ENCODE peak calls at places on chromosome 17, in eight cellular contexts. N is left ventricle myocardium inferior, X is ascending aorta, U is MM.1S, Y is fibroblast of lung, Q is thoracic aorta, Z is pancreas, V is K562. R is an unnamed sample. For H3K36me3, the result is how much of the 10 kb centered on the place peaks cover.

GRCh38 chr17:13885550-13885949 is 183.8 kb upstream of the COX10 start:
- DNase-seq in U (no peak), V (no peak), X (no peak), Q (no peak), Z (no peak), Y (no peak), N (no peak), R (no peak)

GRCh38 chr17:4365628-4366311 is 705 bp downstream of the UBE2G1 start:
- DNase-seq in Q (no peak), Y (peak), N (peak), V (peak), X (no peak), Z (peak), U (peak), R (peak)

GRCh38 chr17:59381716-59382570 is 50.5 kb downstream of the YPEL2 start:
- DNase-seq in N (peak), Q (no peak), V (no peak), Z (peak), U (no peak), Y (no peak), X (no peak), R (no peak)

GRCh38 chr17:44115585-44116415 is 7.6 kb downstream of the HDAC5 start:
- DNase-seq in N (no peak), X (no peak), U (peak), Z (peak), Q (no peak), V (peak), Y (peak), R (peak)

GRCh38 chr17:545156-545555 is 169.5 kb downstream of the VPS53 start:
- DNase-seq in Z (no peak), U (no peak), Y (no peak), Q (no peak), V (no peak), N (no peak), X (no peak), R (no peak)

GRCh38 chr17:71505200-71505599 is 615.6 kb upstream of the SOX9 start:
- DNase-seq in Y (peak), V (no peak), U (no peak), Z (no peak), N (no peak), Q (no peak), X (no peak), R (no peak)

GRCh38 chr17:14715531-14715930 is 414.6 kb downstream of the HS3ST3B1 start:
- DNase-seq in Q (no peak), Z (no peak), V (no peak), X (no peak), N (no peak), U (no peak), Y (no peak), R (no peak)

GRCh38 chr17:15378243-15378642 is 36.8 kb upstream of the TEKT3 start:
- DNase-seq in Y (no peak), U (no peak), X (no peak), Q (no peak), Z (no peak), N (no peak), V (no peak), R (no peak)

GRCh38 chr17:79715318-79716182 is 15.2 kb upstream of the ENPP7 start:
- DNase-seq in Q (no peak), X (no peak), Y (no peak), V (no peak), U (no peak), Z (no peak), N (no peak), R (no peak)

GRCh38 chr17:50218071-50218759 is 16.8 kb upstream of the COL1A1 start:
- DNase-seq in X (no peak), Q (no peak), N (no peak), Y (no peak), V (no peak), Z (no peak), U (no peak), R (no peak)

GRCh38 chr17:46736100-46736499 is 82.4 kb downstream of the WNT3 start:
- DNase-seq in Q (no peak), U (no peak), V (no peak), Z (no peak), Y (no peak), X (no peak), N (no peak), R (peak)

GRCh38 chr17:42121066-42121769 is at the start of gene KAT2A:
- DNase-seq in U (peak), Q (no peak), Y (peak), N (peak), Z (peak), X (no peak), V (peak), R (peak)

GRCh38 chr17:65163990-65164495 is 26.9 kb downstream of the RGS9 start:
- DNase-seq in Q (no peak), Z (no peak), Y (peak), N (no peak), U (no peak), X (no peak), V (peak), R (peak)

GRCh38 chr17:36578671-36579070 is 13.0 kb upstream of the DHRS11 start:
- DNase-seq in Z (no peak), U (no peak), Q (no peak), V (no peak), X (no peak), Y (peak), N (no peak), R (no peak)

GRCh38 chr17:73650147-73650546 is 5.9 kb upstream of the SDK2 start:
- DNase-seq in Q (no peak), Z (no peak), U (no peak), N (no peak), X (no peak), V (no peak), Y (no peak), R (peak)

GRCh38 chr17:16415031-16415924 is at the start of gene TRPV2:
- DNase-seq in X (no peak), V (peak), U (peak), Q (no peak), Z (no peak), N (peak), Y (no peak), R (peak)

GRCh38 chr17:64084086-64084939 is 45.6 kb downstream of the ERN1 start:
- DNase-seq in Q (no peak), N (no peak), V (peak), X (no peak), U (peak), Z (no peak), Y (peak), R (peak)

GRCh38 chr17:7220593-7221280 is 999 bp downstream of the ACADVL start:
- DNase-seq in U (peak), Y (peak), V (peak), N (no peak), Q (no peak), X (no peak), Z (no peak), R (peak)

GRCh38 chr17:7884581-7885356 is 3.8 kb upstream of the CHD3 start:
- DNase-seq in Z (peak), U (no peak), N (no peak), Y (no peak), Q (no peak), V (peak), X (no peak), R (no peak)

GRCh38 chr17:8038954-8039610 is at the start of gene ALOX15B:
- DNase-seq in Q (no peak), Z (no peak), N (no peak), X (no peak), U (no peak), Y (no peak), V (no peak), R (no peak)

GRCh38 chr17:55334881-55335523 is 70.2 kb downstream of the HLF start:
- DNase-seq in Z (no peak), U (no peak), N (no peak), X (no peak), V (no peak), Q (no peak), Y (no peak), R (no peak)

GRCh38 chr17:34163681-34164080 is 91.4 kb upstream of the CCL2 start:
- DNase-seq in V (peak), U (peak), Z (no peak), X (no peak), N (no peak), Q (no peak), Y (peak), R (peak)

GRCh38 chr17:72343911-72344310 is 223.1 kb downstream of the SOX9 start:
- DNase-seq in Q (no peak), X (no peak), U (no peak), V (no peak), Z (no peak), N (no peak), Y (peak), R (no peak)

GRCh38 chr17:66477615-66478283 is 175.3 kb downstream of the PRKCA start:
- DNase-seq in Q (no peak), Y (no peak), Z (no peak), X (no peak), U (no peak), N (no peak), V (no peak), R (no peak)

GRCh38 chr17:75093543-75094158 is 5.9 kb downstream of the SLC16A5 start:
- DNase-seq in N (no peak), U (no peak), V (no peak), Z (no peak), Q (no peak), Y (no peak), X (no peak), R (no peak)

GRCh38 chr17:59846391-59847165 is 46.2 kb downstream of the TUBD1 start:
- DNase-seq in X (no peak), N (peak), Y (peak), Q (no peak), Z (no peak), U (peak), V (peak), R (no peak)

GRCh38 chr17:7173687-7174602 is 5.2 kb downstream of the ASGR1 start:
- DNase-seq in V (no peak), X (no peak), U (no peak), Y (peak), Z (peak), N (peak), Q (no peak), R (no peak)

GRCh38 chr17:80055597-80055996 is 19.2 kb downstream of the CCDC40 start:
- DNase-seq in Y (no peak), V (no peak), U (no peak), N (no peak), Q (no peak), X (no peak), Z (no peak), R (no peak)

GRCh38 chr17:8375738-8376259 is 705 bp downstream of the KRABD2 start:
- DNase-seq in V (no peak), Q (no peak), Z (no peak), Y (peak), U (no peak), N (no peak), X (no peak), R (no peak)

GRCh38 chr17:77218902-77219301 is 78.1 kb downstream of the SEC14L1 start:
- DNase-seq in V (no peak), Q (no peak), Y (no peak), Z (no peak), N (no peak), X (no peak), U (no peak), R (no peak)

GRCh38 chr17:77217136-77217535 is 76.4 kb downstream of the SEC14L1 start:
- DNase-seq in Y (no peak), V (no peak), Z (no peak), N (no peak), Q (no peak), X (no peak), U (no peak), R (no peak)

GRCh38 chr17:77216435-77216980 is 75.7 kb downstream of the SEC14L1 start:
- DNase-seq in V (no peak), Z (no peak), Q (no peak), Y (no peak), U (peak), N (no peak), X (no peak), R (no peak)

GRCh38 chr17:77215281-77215680 is 74.5 kb downstream of the SEC14L1 start:
- DNase-seq in Z (no peak), N (no peak), V (no peak), U (no peak), Y (no peak), Q (no peak), X (no peak), R (no peak)

DNA sequence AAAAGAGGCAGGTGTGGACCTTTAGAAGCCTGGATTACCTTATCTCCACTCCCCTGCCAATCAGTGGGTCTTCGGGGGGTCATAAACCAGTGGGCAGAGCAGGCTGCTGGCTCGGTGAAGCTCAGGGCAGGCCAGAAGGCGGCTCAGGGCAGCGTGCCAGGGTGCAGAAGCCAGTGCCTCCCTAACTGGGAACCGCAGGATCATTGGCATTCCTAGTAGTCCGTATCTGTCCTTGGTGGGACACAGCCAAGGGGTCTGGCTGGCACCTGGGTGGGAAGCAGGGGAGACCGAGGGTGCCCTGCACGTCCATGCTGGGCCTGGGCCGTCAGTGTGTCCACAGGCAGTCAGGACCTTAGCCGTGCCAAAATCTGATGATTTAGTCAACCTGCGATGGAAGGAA is 76.8 kb downstream of the SEC14L1 start:
- DNase-seq in Z (no peak), V (no peak), Q (no peak), X (no peak), U (no peak), N (no peak), Y (no peak), R (no peak)
- H3K36me3 ChIP-seq in Z (under half), V (under half), Q (under half), X (under half), U (under half), N (half or more), Y (under half), R (under half)

GRCh38 chr17:48211787-48212186 is 104.2 kb downstream of the SNX11 start:
- DNase-seq in Y (no peak), Q (no peak), Z (no peak), N (no peak), V (no peak), X (no peak), U (no peak), R (no peak)
- TF ChIP-seq CTCF in Y (no peak), Q (no peak), Z (no peak), N (no peak), V (no peak), X (no peak), U (no peak), R (no peak)

GRCh38 chr17:38893612-38894011 is 23.8 kb downstream of the LASP1 start:
- DNase-seq in Z (no peak), U (no peak), Q (no peak), X (no peak), N (peak), V (no peak), Y (peak), R (peak)

GRCh38 chr17:38892620-38893019 is 22.8 kb downstream of the LASP1 start:
- DNase-seq in Q (no peak), Z (no peak), V (no peak), N (no peak), U (no peak), Y (no peak), X (no peak), R (no peak)

GRCh38 chr17:38891441-38891840 is 21.6 kb downstream of the LASP1 start:
- DNase-seq in X (no peak), Y (no peak), Z (no peak), V (no peak), Q (no peak), U (no peak), N (no peak), R (no peak)

GRCh38 chr17:38893113-38893512 is 23.3 kb downstream of the LASP1 start:
- DNase-seq in X (no peak), Z (no peak), Q (no peak), N (no peak), Y (no peak), V (no peak), U (no peak), R (no peak)

GRCh38 chr17:38892083-38892482 is 22.2 kb downstream of the LASP1 start:
- DNase-seq in Q (no peak), Z (no peak), Y (no peak), X (no peak), U (no peak), N (no peak), V (no peak), R (no peak)
- H3K36me3 ChIP-seq in Q (under half), Z (under half), Y (under half), X (half or more), U (under half), N (under half), V (half or more), R (under half)

GRCh38 chr17:1765576-1765975 is 3.7 kb downstream of the SERPINF1 start:
- DNase-seq in Q (no peak), U (no peak), Z (no peak), Y (no peak), V (no peak), X (no peak), N (no peak), R (no peak)

GRCh38 chr17:1764274-1764673 is 2.4 kb downstream of the SERPINF1 start:
- DNase-seq in N (peak), U (peak), Z (no peak), Y (peak), Q (no peak), X (peak), V (no peak), R (peak)

GRCh38 chr17:1766382-1767135 is 4.7 kb downstream of the SERPINF1 start:
- DNase-seq in Y (no peak), Q (no peak), X (no peak), N (no peak), Z (no peak), U (no peak), V (no peak), R (no peak)

GRCh38 chr17:1769826-1770477 is 8.1 kb downstream of the SERPINF1 start:
- DNase-seq in X (no peak), N (no peak), V (no peak), Q (no peak), Y (no peak), Z (no peak), U (no peak), R (no peak)

DNA sequence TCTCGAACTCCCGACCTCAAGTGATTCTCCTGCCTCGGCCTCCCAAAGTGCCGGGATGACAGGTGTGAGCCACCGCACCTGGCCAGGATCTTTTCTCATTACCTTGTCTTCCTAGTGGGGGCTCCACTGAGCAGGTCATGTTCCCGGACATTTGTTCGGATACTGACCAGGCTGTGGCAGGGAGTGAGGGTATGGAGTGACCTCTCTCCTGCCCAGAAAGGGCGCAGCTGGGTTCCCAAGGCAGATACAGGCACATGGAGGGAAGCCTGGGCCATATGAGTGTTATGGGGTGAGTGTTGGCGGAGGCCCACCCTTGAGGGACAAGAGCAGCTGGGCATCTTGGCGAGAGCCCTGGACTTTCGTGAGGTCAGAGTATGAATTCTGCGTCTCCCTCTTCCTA is 5.5 kb downstream of the SERPINF1 start:
- DNase-seq in U (no peak), X (no peak), Y (no peak), Q (no peak), V (no peak), Z (no peak), N (no peak), R (no peak)
- TF ChIP-seq CTCF in U (no peak), X (no peak), Y (no peak), Q (no peak), V (no peak), Z (no peak), N (no peak), R (no peak)